ENCODE peak calls at places on chromosome 20, in four cellular contexts. W, H, F and Y are unnamed samples.

GRCh38 chr20:25277051-25277801 is 29.3 kb downstream of the PYGB start:
- DNase-seq in W (no peak), H (no peak), F (no peak), Y (no peak)

GRCh38 chr20:34581341-34582189 is 23.0 kb downstream of the MAP1LC3A start:
- DNase-seq in W (no peak), H (no peak), F (no peak), Y (no peak)

GRCh38 chr20:9179193-9179802 is 110.4 kb downstream of the PLCB4 start:
- DNase-seq in W (no peak), H (no peak), F (no peak), Y (no peak)

GRCh38 chr20:51667002-51667408 is 101.2 kb downstream of the ATP9A start:
- DNase-seq in W (no peak), H (no peak), F (no peak), Y (no peak)

GRCh38 chr20:32397567-32398084 is 39.5 kb downstream of the ASXL1 start:
- DNase-seq in W (no peak), H (no peak), F (no peak), Y (no peak)

GRCh38 chr20:24166412-24166811 is 177.8 kb upstream of the GGTLC1 start:
- DNase-seq in W (no peak), H (no peak), F (no peak), Y (no peak)

GRCh38 chr20:45934046-45934586 is 367 bp upstream of the PCIF1 start:
- DNase-seq in W (peak), H (peak), F (no peak), Y (no peak)

GRCh38 chr20:56762401-56762800 is 133.3 kb downstream of the TFAP2C start:
- DNase-seq in W (no peak), H (no peak), F (no peak), Y (no peak)

GRCh38 chr20:4045741-4046140 is 30.4 kb upstream of the RNF24 start:
- DNase-seq in W (no peak), H (no peak), F (no peak), Y (no peak)

GRCh38 chr20:51481311-51481997 is 61.1 kb downstream of the NFATC2 start:
- DNase-seq in W (no peak), H (no peak), F (no peak), Y (no peak)

DNA sequence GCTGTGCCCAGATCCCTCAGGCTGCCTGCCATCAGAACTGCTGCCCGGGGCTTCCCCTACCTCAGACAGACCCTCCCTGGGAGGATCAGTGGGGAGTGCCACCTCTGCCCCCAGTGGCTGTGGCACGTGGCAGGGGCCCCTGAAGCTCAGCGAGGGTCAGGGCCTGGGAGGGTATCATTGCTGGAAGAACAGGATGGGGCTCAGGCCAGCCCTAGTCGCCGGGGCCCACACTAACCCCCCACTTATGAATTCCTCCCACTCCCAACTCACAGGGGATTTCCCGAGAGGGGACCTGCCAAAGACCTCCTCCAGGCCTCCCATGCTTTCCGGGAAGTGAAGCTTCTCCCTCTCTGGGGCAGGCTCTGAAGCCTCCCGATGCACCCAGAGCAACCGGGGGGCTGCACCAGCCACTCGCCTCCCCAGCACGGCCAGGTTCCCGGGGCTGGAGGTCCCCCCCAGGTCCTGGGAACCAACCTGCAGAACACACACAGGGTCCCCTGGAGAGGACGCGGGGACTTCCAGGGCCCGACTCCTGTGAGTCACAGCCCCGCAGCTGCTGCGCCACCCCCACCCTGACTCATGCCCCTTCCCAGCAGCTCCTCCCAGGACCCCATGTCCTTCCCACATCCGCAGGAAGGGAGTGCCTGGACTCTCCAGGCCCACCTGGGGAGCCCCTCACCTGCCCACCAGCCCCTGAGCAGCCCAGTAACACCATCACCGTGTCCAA is 2.5 kb downstream of the TNFRSF6B start:
- DNase-seq in W (peak), H (no peak), F (no peak), Y (peak)
- H3K4me3 ChIP-seq in W (peak), H (no peak), F (no peak), Y (no peak)

GRCh38 chr20:40805592-40805991 is 116.6 kb upstream of the MAFB start:
- DNase-seq in W (no peak), H (no peak), F (no peak), Y (no peak)

GRCh38 chr20:40807094-40807623 is 118.1 kb upstream of the MAFB start:
- DNase-seq in W (no peak), H (no peak), F (no peak), Y (no peak)

GRCh38 chr20:40803381-40803780 is 114.3 kb upstream of the MAFB start:
- DNase-seq in W (no peak), H (no peak), F (no peak), Y (no peak)

GRCh38 chr20:40798066-40798465 is 109.0 kb upstream of the MAFB start:
- DNase-seq in W (no peak), H (no peak), F (no peak), Y (no peak)

GRCh38 chr20:40802886-40803285 is 113.8 kb upstream of the MAFB start:
- DNase-seq in W (no peak), H (no peak), F (no peak), Y (no peak)
- TF ChIP-seq TCF7L2 in W (no peak), H (no peak), F (no peak), Y (no peak)

GRCh38 chr20:44017211-44017610 is 102.6 kb downstream of the TOX2 start:
- DNase-seq in W (no peak), H (no peak), F (no peak), Y (no peak)

GRCh38 chr20:44019638-44020335 is 105.1 kb downstream of the TOX2 start:
- DNase-seq in W (no peak), H (no peak), F (no peak), Y (no peak)

GRCh38 chr20:44018684-44019637 is 104.3 kb downstream of the TOX2 start:
- DNase-seq in W (no peak), H (no peak), F (no peak), Y (no peak)

GRCh38 chr20:44016525-44016924 is 101.9 kb downstream of the TOX2 start:
- DNase-seq in W (no peak), H (no peak), F (no peak), Y (no peak)

DNA sequence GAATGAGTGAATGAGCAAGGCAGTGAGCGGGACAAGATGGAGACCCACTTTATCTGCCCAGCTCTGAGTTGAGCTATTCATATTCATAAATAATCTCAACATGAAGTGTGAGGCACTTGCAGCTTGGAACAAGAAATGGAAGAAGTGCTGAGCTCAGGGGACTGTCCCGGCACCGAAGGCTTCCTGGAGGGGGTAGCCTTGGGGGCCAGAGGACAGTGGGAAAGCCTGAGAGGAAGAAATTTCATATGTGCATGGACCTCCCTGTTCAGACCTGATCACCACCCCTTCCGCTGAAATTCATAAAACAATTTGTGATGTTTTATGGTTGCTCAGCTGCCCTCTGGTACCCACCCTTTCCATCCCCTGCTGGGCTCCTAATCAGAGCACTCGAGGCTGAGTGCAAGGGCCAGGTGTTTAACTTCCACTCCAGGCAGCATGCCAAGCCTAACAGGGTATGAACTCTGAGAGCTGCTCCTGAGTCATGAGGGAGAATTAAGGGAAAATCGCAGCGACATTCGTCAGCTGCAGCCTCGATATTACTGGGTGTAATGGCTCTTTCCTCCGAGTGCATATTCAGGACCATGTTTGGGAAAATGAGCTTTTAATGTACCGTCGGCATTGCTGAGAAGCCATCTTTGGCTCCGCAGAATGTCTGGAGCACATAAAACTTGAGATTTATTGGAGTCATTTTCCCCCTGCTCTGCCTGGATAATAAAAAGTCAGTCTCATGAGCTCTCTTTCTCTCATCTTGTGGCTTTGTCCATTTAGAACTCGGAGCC is 103.4 kb downstream of the TOX2 start:
- DNase-seq in W (peak), H (no peak), F (no peak), Y (peak)
- H3K4me3 ChIP-seq in W (peak), H (no peak), F (no peak), Y (peak)

GRCh38 chr20:41179961-41180360 is 42.6 kb downstream of the PLCG1 start:
- DNase-seq in W (no peak), H (no peak), F (no peak), Y (no peak)

GRCh38 chr20:41177636-41178035 is 40.3 kb downstream of the PLCG1 start:
- DNase-seq in W (peak), H (no peak), F (no peak), Y (no peak)

GRCh38 chr20:41178495-41178894 is 41.2 kb downstream of the PLCG1 start:
- DNase-seq in W (no peak), H (no peak), F (no peak), Y (no peak)

GRCh38 chr20:41180599-41181333 is 43.4 kb downstream of the PLCG1 start:
- DNase-seq in W (no peak), H (no peak), F (peak), Y (no peak)

DNA sequence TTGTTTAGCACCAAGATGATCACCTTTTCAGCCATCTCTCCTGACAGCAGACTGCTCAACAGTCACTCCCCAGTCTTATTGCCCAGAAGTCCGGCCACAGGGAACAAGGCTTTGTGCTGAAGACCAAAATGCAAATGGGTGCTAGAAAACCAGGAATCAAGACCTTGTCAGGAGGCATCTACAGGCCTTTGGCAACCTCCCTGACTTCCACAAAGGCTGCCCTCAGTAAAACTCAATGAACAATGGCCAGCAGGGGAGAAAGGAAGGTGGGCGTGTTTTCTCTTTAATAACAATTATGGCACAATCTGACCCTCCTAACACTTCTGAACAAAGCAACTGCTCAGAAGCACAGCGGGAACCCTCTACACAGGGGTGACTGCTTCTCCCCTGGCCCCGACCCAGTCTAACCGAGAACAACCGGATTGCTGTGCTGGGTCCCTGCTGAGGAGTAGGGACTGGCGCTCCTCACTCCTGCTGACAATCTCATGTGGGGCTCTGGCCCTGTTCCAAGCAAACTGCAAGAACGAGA is 41.6 kb downstream of the PLCG1 start:
- DNase-seq in W (no peak), H (no peak), F (no peak), Y (no peak)
- TF ChIP-seq TCF7L2 in W (no peak), H (no peak), F (no peak), Y (no peak)